ENCODE peak calls at places on chromosomes 3 and 15, in four cellular contexts. E, O, J and Z are unnamed samples.

GRCh38 chr15:70528270-70528706 is 235.1 kb downstream of the UACA start:
- DNase-seq in J (peak; percentile 44), O (no peak), E (peak; percentile 50), Z (peak; percentile 60)

GRCh38 chr3:197149528-197149927 is 119.9 kb upstream of the MELTF start:
- DNase-seq in J (no peak), E (no peak), O (no peak), Z (no peak)

GRCh38 chr3:10521772-10522441 is 16.5 kb upstream of the ATP2B2 start:
- DNase-seq in O (no peak), E (no peak), J (peak; percentile 10), Z (no peak)

GRCh38 chr15:40769310-40770146 is at the start of gene C15orf62:
- DNase-seq in E (peak; percentile 35), J (no peak), O (no peak), Z (peak; percentile 65)

GRCh38 chr3:150101016-150101415 is 130.3 kb upstream of the PFN2 start:
- DNase-seq in J (no peak), O (no peak), E (no peak), Z (no peak)

GRCh38 chr3:184733971-184734608 is 22.2 kb upstream of the MAGEF1 start:
- DNase-seq in O (no peak), J (peak; percentile 7), E (no peak), Z (peak; percentile 18)

GRCh38 chr3:57029924-57030323 is 30.5 kb upstream of the SPATA12 start:
- DNase-seq in E (no peak), J (no peak), O (no peak), Z (no peak)

GRCh38 chr3:127377801-127378442 is 90.1 kb upstream of the PRR20G start:
- DNase-seq in J (no peak), E (no peak), O (no peak), Z (no peak)

GRCh38 chr15:67331676-67332075 is 77.1 kb downstream of the IQCH start:
- DNase-seq in O (peak; percentile 33), E (no peak), J (peak; percentile 55), Z (no peak)

GRCh38 chr15:89101302-89102191 is 13.3 kb downstream of the ABHD2 start:
- DNase-seq in J (no peak), E (peak; percentile 98), O (peak; percentile 82), Z (peak; percentile 73)

GRCh38 chr15:71080705-71081104 is 34.6 kb upstream of the THSD4 start:
- DNase-seq in J (no peak), O (no peak), E (peak; percentile 81), Z (no peak)

GRCh38 chr3:110550511-110550910 is 521.1 kb upstream of the NECTIN3 start:
- DNase-seq in O (no peak), J (no peak), E (no peak), Z (no peak)

GRCh38 chr15:66670698-66671580 is 31.1 kb upstream of the SMAD6 start:
- DNase-seq in O (no peak), E (no peak), J (no peak), Z (no peak)

GRCh38 chr15:69131362-69132215 is 28.8 kb upstream of the GLCE start:
- DNase-seq in E (no peak), O (no peak), J (peak; percentile 65), Z (no peak)

GRCh38 chr15:25947336-25948080 is 84.4 kb upstream of the ATP10A start:
- DNase-seq in E (no peak), J (no peak), O (no peak), Z (no peak)

GRCh38 chr3:69770976-69771634 is 31.8 kb downstream of the MITF start:
- DNase-seq in E (no peak), O (no peak), J (no peak), Z (no peak)

GRCh38 chr3:61872077-61872706 is 310.8 kb downstream of the PTPRG start:
- DNase-seq in O (no peak), J (no peak), E (peak; percentile 14), Z (no peak)

GRCh38 chr15:89665449-89666146 is 10.3 kb upstream of the KIF7 start:
- DNase-seq in J (no peak), O (peak; percentile 61), E (peak; percentile 58), Z (no peak)

GRCh38 chr15:59384507-59384906 is 11.8 kb upstream of the MYO1E start:
- DNase-seq in E (no peak), J (no peak), O (no peak), Z (no peak)

GRCh38 chr3:46566040-46566631 is at the start of gene LRRC2:
- DNase-seq in E (peak; percentile 76), J (peak; percentile 74), O (peak; percentile 73), Z (no peak)

GRCh38 chr15:34759347-34759746 is 4.5 kb upstream of the GJD2 start:
- DNase-seq in O (no peak), E (no peak), J (no peak), Z (no peak)

GRCh38 chr15:62896380-62896866 is 146.1 kb upstream of the TPM1 start:
- DNase-seq in J (no peak), E (peak; percentile 46), O (no peak), Z (no peak)

GRCh38 chr15:55587321-55588069 is 650 bp downstream of the PYGO1 start:
- DNase-seq in O (peak; percentile 5), E (peak; percentile 47), J (no peak), Z (no peak)

GRCh38 chr3:168051579-168052183 is 44.0 kb downstream of the GOLIM4 start:
- DNase-seq in J (no peak), E (peak; percentile 74), O (no peak), Z (no peak)

GRCh38 chr15:70726753-70727152 is 36.6 kb downstream of the UACA start:
- DNase-seq in E (no peak), O (no peak), J (no peak), Z (no peak)

GRCh38 chr3:98711426-98711825 is 51.7 kb upstream of the ST3GAL6 start:
- DNase-seq in E (no peak), O (no peak), J (no peak), Z (no peak)

GRCh38 chr3:71064288-71064975 is 519.1 kb downstream of the FOXP1 start:
- DNase-seq in O (peak; percentile 50), J (peak; percentile 51), E (peak; percentile 69), Z (no peak)

GRCh38 chr15:78790027-78790426 is 21.2 kb downstream of the ADAMTS7 start:
- DNase-seq in O (peak; percentile 35), E (no peak), J (no peak), Z (no peak)

GRCh38 chr3:150035400-150035799 is 64.7 kb upstream of the PFN2 start:
- DNase-seq in E (no peak), J (no peak), O (no peak), Z (no peak)

GRCh38 chr15:96347181-96348111 is 16.9 kb downstream of the NR2F2 start:
- DNase-seq in J (no peak), O (no peak), E (peak; percentile 80), Z (peak; percentile 57)

GRCh38 chr3:186502138-186502941 is 41.8 kb downstream of the CRYGS start:
- DNase-seq in E (peak; percentile 27), O (no peak), J (no peak), Z (no peak)

GRCh38 chr3:172315401-172316091 is 132.7 kb downstream of the GHSR start:
- DNase-seq in J (no peak), E (peak; percentile 80), O (peak; percentile 60), Z (no peak)

GRCh38 chr3:24048843-24049242 is 103.8 kb downstream of the NR1D2 start:
- DNase-seq in E (peak; percentile 24), J (no peak), O (no peak), Z (no peak)

GRCh38 chr3:15629860-15630597 is 28.5 kb downstream of the BTD start:
- DNase-seq in J (peak; percentile 67), E (peak; percentile 93), O (peak; percentile 74), Z (no peak)

GRCh38 chr3:99351097-99351496 is 287.3 kb upstream of the COL8A1 start:
- DNase-seq in O (no peak), E (no peak), J (no peak), Z (no peak)

GRCh38 chr3:39284457-39284881 is 4.6 kb upstream of the CX3CR1 start:
- DNase-seq in O (no peak), J (no peak), E (no peak), Z (no peak)

GRCh38 chr3:138923531-138923994 is 23.4 kb downstream of the FOXL2 start:
- DNase-seq in E (peak; percentile 93), J (peak; percentile 81), O (peak; percentile 81), Z (peak; percentile 87)

GRCh38 chr15:32870240-32871033 is 152.6 kb downstream of the GREM1 start:
- DNase-seq in O (no peak), J (no peak), E (peak; percentile 92), Z (no peak)

GRCh38 chr15:57893075-57893474 is 172.4 kb downstream of the ALDH1A2 start:
- DNase-seq in O (no peak), J (no peak), E (no peak), Z (no peak)
- H3K4me3 ChIP-seq in O (no peak overlapping the region), J (no peak overlapping the region), E (no peak overlapping the region), Z (no peak overlapping the region)

GRCh38 chr3:45224824-45225464 is 1.1 kb downstream of the TMEM158 start:
- DNase-seq in J (peak; percentile 84), O (peak; percentile 63), E (peak; percentile 77), Z (no peak)
- TF ChIP-seq CTCF in J (peak; percentile 70), O (peak; percentile 26), E (peak; percentile 44), Z (peak; percentile 58)

GRCh38 chr3:125051205-125051604 is 4.6 kb downstream of the HEG1 start:
- DNase-seq in E (no peak), J (no peak), O (no peak), Z (no peak)

GRCh38 chr3:125053304-125053699 is 2.5 kb downstream of the HEG1 start:
- DNase-seq in E (no peak), J (no peak), O (no peak), Z (no peak)

GRCh38 chr3:125051715-125052581 is 3.8 kb downstream of the HEG1 start:
- DNase-seq in E (peak; percentile 84), J (no peak), O (peak; percentile 77), Z (no peak)

GRCh38 chr3:125054436-125055164 is 1.2 kb downstream of the HEG1 start:
- DNase-seq in J (peak; percentile 70), O (no peak), E (peak; percentile 70), Z (no peak)

DNA sequence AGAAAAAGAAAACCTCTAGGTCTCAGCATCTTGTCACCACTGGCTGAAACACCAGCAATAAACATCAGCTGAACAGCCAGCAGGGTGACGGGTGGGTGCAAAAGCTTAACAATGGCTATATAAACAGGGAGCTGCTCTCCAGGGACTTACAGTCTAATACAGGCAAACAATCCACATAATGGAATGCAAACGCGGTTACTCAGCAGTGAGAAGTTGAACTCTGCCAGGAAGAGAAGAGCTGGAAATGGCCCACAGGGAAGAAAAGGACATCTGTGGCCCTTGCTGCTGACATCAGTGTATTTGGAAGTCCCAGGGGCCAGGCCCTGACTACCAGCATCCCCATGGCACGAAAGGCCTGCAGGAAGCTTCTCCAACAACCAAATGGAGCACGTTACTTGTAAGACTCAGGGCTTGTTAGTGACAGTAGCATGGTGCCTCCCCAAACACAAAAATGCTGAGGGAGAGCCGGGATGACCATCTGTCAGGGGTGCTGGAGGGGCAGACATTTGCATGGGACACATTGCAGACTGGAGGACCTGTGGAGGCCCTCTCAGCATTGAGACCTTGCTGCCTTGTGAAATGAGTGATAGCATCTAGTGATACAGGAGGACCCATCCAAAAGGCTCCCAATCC is 3.0 kb downstream of the HEG1 start:
- DNase-seq in O (no peak), J (no peak), E (peak; percentile 90), Z (no peak)
- H3K4me3 ChIP-seq in O (no peak overlapping the region), J (no peak overlapping the region), E (peak overlapping the region; percentile 91), Z (peak overlapping the region; percentile 93)

GRCh38 chr15:31499953-31500808 is 173.5 kb downstream of the KLF13 start:
- DNase-seq in E (no peak), O (no peak), J (no peak), Z (no peak)

GRCh38 chr15:31499236-31499952 is 172.8 kb downstream of the KLF13 start:
- DNase-seq in O (no peak), E (no peak), J (no peak), Z (no peak)

GRCh38 chr15:31498756-31499155 is 172.1 kb downstream of the KLF13 start:
- DNase-seq in J (no peak), O (no peak), E (no peak), Z (no peak)

GRCh38 chr15:31498329-31498728 is 171.7 kb downstream of the KLF13 start:
- DNase-seq in E (no peak), O (no peak), J (no peak), Z (no peak)

GRCh38 chr15:31497838-31498237 is 171.2 kb downstream of the KLF13 start:
- DNase-seq in J (no peak), E (no peak), O (no peak), Z (no peak)
- TF ChIP-seq CTCF in J (no peak), E (no peak), O (no peak), Z (no peak)